ENCODE peak calls at places on chromosomes 12 and 14, in six cellular contexts. D, G, E, I, Z and X are unnamed samples. For H3K4me1, the result is how much of the 10 kb centered on the place peaks cover.

GRCh38 chr14:29782041-29782440 is 145.6 kb downstream of the PRKD1 start:
- DNase-seq in G (no peak), Z (no peak), I (no peak), E (no peak), D (no peak), X (no peak)

GRCh38 chr12:123379391-123379790 is 4.5 kb upstream of the KMT5A start:
- DNase-seq in D (no peak), E (no peak), G (no peak), Z (no peak), I (no peak), X (no peak)

GRCh38 chr12:53733051-53733812 is 6.0 kb upstream of the CALCOCO1 start:
- DNase-seq in G (no peak), E (peak), D (no peak), Z (no peak), I (no peak), X (no peak)

GRCh38 chr12:103773109-103773905 is 67.7 kb downstream of the NT5DC3 start:
- DNase-seq in Z (no peak), I (no peak), E (no peak), G (no peak), D (no peak), X (no peak)

GRCh38 chr12:84694111-84694510 is 218.5 kb downstream of the SLC6A15 start:
- DNase-seq in D (no peak), G (no peak), Z (no peak), I (no peak), E (no peak), X (no peak)

GRCh38 chr12:52010152-52010622 is 3.4 kb downstream of the TAMALIN start:
- DNase-seq in G (peak), Z (no peak), E (peak), I (peak), D (peak), X (peak)

GRCh38 chr12:46370792-46371717 is 1.5 kb downstream of the SLC38A2 start:
- DNase-seq in D (peak), Z (peak), G (peak), I (peak), E (peak), X (peak)

GRCh38 chr12:31887109-31887811 is 72.0 kb upstream of the RESF1 start:
- DNase-seq in E (no peak), D (no peak), Z (no peak), I (no peak), G (no peak), X (no peak)

GRCh38 chr14:102279688-102280348 is 25.1 kb downstream of the MOK start:
- DNase-seq in I (no peak), E (no peak), D (no peak), Z (no peak), G (peak), X (peak)

GRCh38 chr12:82176761-82177490 is 181.3 kb downstream of the CCDC59 start:
- DNase-seq in I (no peak), D (no peak), E (no peak), G (no peak), Z (no peak), X (no peak)

GRCh38 chr14:52075371-52075770 is 6.5 kb upstream of the NID2 start:
- DNase-seq in I (no peak), Z (no peak), G (no peak), D (no peak), E (no peak), X (no peak)
- H3K4me1 ChIP-seq in I (under half), Z (under half), G (under half), D (under half), E (half or more), X (under half)

GRCh38 chr12:11652351-11653040 is 3.0 kb downstream of the ETV6 start:
- DNase-seq in I (peak), D (peak), G (no peak), E (peak), Z (no peak), X (peak)
- TF ChIP-seq POLR2A in I (no peak), D (no peak), G (no peak), E (no peak), Z (no peak), X (no peak)

DNA sequence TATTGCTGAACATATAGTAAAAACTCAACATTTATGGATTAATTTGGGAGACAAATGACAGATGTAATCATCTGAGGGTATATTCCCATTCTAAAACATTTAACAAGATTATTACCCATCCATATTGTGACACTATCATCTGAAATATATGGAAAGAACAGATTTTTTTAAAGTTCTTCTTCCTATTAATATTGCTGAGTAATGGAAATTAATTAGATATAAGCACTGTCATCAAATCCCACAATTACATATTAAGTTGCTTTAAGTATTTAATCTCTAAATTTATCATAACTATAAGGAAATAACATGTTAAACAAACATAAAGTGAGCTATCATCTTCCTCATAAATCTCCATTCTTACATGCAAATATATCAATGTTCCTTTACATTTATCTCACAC is 22.0 kb downstream of the EML5 start:
- DNase-seq in Z (no peak), E (no peak), D (no peak), G (no peak), I (no peak), X (no peak)
- TF ChIP-seq POLR2AphosphoS5 in Z (no peak), E (no peak), D (no peak), G (no peak), I (no peak), X (no peak)

DNA sequence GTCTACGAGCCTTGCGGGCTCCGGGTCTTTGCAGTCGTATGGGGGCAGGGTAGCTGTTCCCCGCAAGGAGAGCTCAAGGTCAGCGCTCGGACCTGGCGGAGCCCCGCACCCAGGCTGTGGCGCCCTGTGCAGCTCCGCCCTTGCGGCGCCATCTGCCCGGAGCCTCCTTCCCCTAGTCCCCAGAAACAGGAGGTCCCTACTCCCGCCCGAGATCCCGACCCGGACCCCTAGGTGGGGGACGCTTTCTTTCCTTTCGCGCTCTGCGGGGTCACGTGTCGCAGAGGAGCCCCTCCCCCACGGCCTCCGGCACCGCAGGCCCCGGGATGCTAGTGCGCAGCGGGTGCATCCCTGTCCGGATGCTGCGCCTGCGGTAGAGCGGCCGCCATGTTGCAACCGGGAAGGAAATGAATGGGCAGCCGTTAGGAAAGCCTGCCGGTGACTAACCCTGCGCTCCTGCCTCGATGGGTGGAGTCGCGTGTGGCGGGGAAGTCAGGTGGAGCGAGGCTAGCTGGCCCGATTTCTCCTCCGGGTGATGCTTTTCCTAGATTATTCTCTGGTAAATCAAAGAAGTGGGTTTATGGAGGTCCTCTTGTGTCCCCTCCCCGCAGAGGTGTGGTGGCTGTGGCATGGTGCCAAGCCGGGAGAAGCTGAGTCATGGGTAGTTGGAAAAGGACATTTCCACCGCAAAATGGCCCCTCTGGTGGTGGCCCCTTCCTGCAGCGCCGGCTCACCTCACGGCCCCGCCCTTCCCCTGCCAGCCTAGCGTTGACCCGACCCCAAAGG is 788 bp downstream of the GAPDH start:
- DNase-seq in Z (peak), I (peak), E (peak), D (peak), G (peak), X (peak)
- H3K4me1 ChIP-seq in Z (half or more), I (half or more), E (under half), D (half or more), G (half or more), X (under half)

GRCh38 chr12:6199531-6200265 is 502 bp upstream of the CD9 start:
- DNase-seq in D (no peak), I (no peak), G (no peak), Z (no peak), E (peak), X (peak)

GRCh38 chr12:6201775-6202292 is 1.6 kb downstream of the CD9 start:
- DNase-seq in Z (no peak), G (no peak), E (no peak), D (no peak), I (no peak), X (no peak)

GRCh38 chr12:6199211-6199530 is 1.0 kb upstream of the CD9 start:
- DNase-seq in I (no peak), G (no peak), E (no peak), Z (no peak), D (no peak), X (no peak)

GRCh38 chr12:6201199-6201608 is 1.0 kb downstream of the CD9 start:
- DNase-seq in Z (no peak), D (no peak), I (no peak), E (no peak), G (no peak), X (peak)

GRCh38 chr12:6200266-6201198 is at the start of gene CD9:
- DNase-seq in D (no peak), E (peak), G (no peak), I (peak), Z (no peak), X (peak)
- TF ChIP-seq POLR2A in D (no peak), E (peak), G (no peak), I (no peak), Z (peak), X (peak)

DNA sequence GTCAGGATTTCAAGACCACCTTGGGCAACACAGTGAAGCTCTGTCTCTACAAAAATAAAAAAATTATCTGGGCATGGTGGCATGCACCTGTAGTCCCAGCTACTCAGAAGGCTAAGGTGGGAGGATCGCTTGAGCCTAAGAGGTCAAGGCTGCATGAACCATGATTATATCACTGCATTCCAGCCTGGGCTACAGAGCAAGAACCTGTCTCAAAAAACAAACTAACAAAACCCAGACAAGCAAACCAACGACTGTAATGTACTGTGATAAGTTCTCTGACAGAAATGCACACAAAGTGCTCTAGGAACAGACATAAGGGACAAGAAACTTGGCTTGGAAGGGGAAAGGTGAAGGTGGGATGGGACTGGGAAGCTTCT is 22.4 kb downstream of the ENTPD5 start:
- DNase-seq in Z (no peak), G (peak), E (no peak), D (no peak), I (no peak), X (no peak)
- TF ChIP-seq POLR2AphosphoS5 in Z (no peak), G (no peak), E (no peak), D (no peak), I (no peak), X (no peak)

DNA sequence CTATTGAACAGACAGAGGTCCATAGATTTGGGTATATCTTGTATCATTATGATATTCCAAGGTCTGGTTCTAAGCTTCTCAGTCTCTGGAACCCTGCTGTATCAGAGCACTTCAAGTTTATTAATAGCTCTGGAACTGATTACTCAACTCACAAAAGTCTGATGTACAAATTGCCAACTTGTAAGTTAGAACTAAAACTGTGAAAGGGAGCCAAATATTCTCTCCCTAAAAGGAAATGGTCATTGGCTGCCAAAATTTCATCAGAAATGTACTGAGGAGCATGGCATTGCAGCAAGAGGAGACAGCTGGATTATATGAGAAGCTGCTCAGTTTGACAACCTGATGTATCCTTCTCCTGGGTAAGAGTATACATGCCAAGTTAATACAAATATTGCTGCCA is 828.8 kb upstream of the SEL1L start:
- DNase-seq in I (no peak), G (no peak), Z (no peak), E (no peak), D (no peak), X (no peak)
- H3K4me1 ChIP-seq in I (under half), G (under half), Z (under half), E (under half), D (under half), X (under half)

GRCh38 chr14:32696325-32697101 is 242.2 kb upstream of the NPAS3 start:
- DNase-seq in I (no peak), Z (no peak), G (no peak), D (no peak), E (no peak), X (no peak)

GRCh38 chr14:32694795-32695449 is 243.8 kb upstream of the NPAS3 start:
- DNase-seq in G (no peak), I (no peak), D (no peak), E (no peak), Z (no peak), X (no peak)

GRCh38 chr14:32693114-32693513 is 245.6 kb upstream of the NPAS3 start:
- DNase-seq in E (no peak), D (no peak), Z (no peak), G (no peak), I (no peak), X (no peak)

GRCh38 chr14:32697114-32697513 is 241.6 kb upstream of the NPAS3 start:
- DNase-seq in I (no peak), Z (no peak), E (no peak), G (no peak), D (no peak), X (no peak)

GRCh38 chr14:32692441-32692840 is 246.2 kb upstream of the NPAS3 start:
- DNase-seq in I (no peak), D (no peak), G (no peak), E (no peak), Z (no peak), X (no peak)
- TF ChIP-seq POLR2A in I (no peak), D (no peak), G (no peak), E (no peak), Z (no peak), X (no peak)